ENCODE peak calls at places on chromosomes 7 and 10, in eight cellular contexts. Y is ovary; E is CD8-positive, alpha-beta memory T cell; N is heart right ventricle; H is CD8-positive, alpha-beta T cell; X is A549; P is SJSA1; C is heart left ventricle. K is an unnamed sample.

GRCh38 chr10:113680172-113681111 is 730 bp downstream of the CASP7 start:
- DNase-seq in Y (peak), E (peak), N (peak), H (peak), X (peak), P (peak), C (peak), K (no peak)

GRCh38 chr10:60718891-60719290 is 59.4 kb upstream of the CDK1 start:
- DNase-seq in Y (no peak), E (no peak), N (no peak), H (no peak), X (no peak), P (no peak), C (no peak), K (no peak)

GRCh38 chr7:90180011-90180585 is 25.8 kb downstream of the STEAP1 start:
- DNase-seq in Y (no peak), E (no peak), N (no peak), H (no peak), X (peak), P (no peak), C (no peak), K (no peak)

GRCh38 chr10:68194290-68194689 is 37.6 kb downstream of the ATOH7 start:
- DNase-seq in Y (no peak), E (no peak), N (no peak), H (no peak), X (no peak), P (no peak), C (no peak), K (no peak)

GRCh38 chr7:120550494-120551048 is 277.6 kb downstream of the KCND2 start:
- DNase-seq in Y (no peak), E (no peak), N (no peak), H (no peak), X (no peak), P (no peak), C (no peak), K (no peak)

GRCh38 chr7:22885824-22886255 is 63.2 kb upstream of the TOMM7 start:
- DNase-seq in Y (no peak), E (peak), N (no peak), H (peak), X (no peak), P (no peak), C (no peak), K (peak)

GRCh38 chr10:100802607-100803006 is 57.2 kb downstream of the PAX2 start:
- DNase-seq in Y (no peak), E (peak), N (no peak), H (no peak), X (no peak), P (no peak), C (no peak), K (no peak)

GRCh38 chr7:73828107-73828803 is 2.5 kb upstream of the CLDN4 start:
- DNase-seq in Y (no peak), E (no peak), N (no peak), H (no peak), X (peak), P (no peak), C (peak), K (no peak)

GRCh38 chr10:12333382-12334185 is 15.8 kb upstream of the CAMK1D start:
- DNase-seq in Y (peak), E (no peak), N (peak), H (no peak), X (peak), P (peak), C (peak), K (no peak)

GRCh38 chr7:9091282-9091681 is 657.9 kb downstream of the NXPH1 start:
- DNase-seq in Y (no peak), E (no peak), N (no peak), H (no peak), X (no peak), P (no peak), C (no peak), K (peak)

GRCh38 chr7:44967571-44968446 is 11.0 kb downstream of the MYO1G start:
- DNase-seq in Y (peak), E (peak), N (no peak), H (no peak), X (peak), P (no peak), C (no peak), K (no peak)

GRCh38 chr7:27992755-27993478 is 187.7 kb downstream of the JAZF1 start:
- DNase-seq in Y (no peak), E (no peak), N (no peak), H (no peak), X (no peak), P (no peak), C (no peak), K (no peak)

GRCh38 chr10:74018241-74018640 is 20.3 kb downstream of the VCL start:
- DNase-seq in Y (no peak), E (no peak), N (no peak), H (no peak), X (no peak), P (no peak), C (no peak), K (no peak)

GRCh38 chr7:4470246-4470645 is 211.8 kb upstream of the FOXK1 start:
- DNase-seq in Y (no peak), E (no peak), N (no peak), H (no peak), X (no peak), P (no peak), C (no peak), K (no peak)

GRCh38 chr7:41756783-41757182 is 53.9 kb upstream of the INHBA start:
- DNase-seq in Y (no peak), E (no peak), N (no peak), H (no peak), X (no peak), P (no peak), C (no peak), K (no peak)

GRCh38 chr10:43965033-43965917 is 316.6 kb upstream of the ZNF32 start:
- DNase-seq in Y (no peak), E (no peak), N (peak), H (peak), X (no peak), P (peak), C (no peak), K (no peak)

GRCh38 chr10:20598590-20598989 is 298.5 kb downstream of the NEBL start:
- DNase-seq in Y (peak), E (no peak), N (peak), H (no peak), X (peak), P (peak), C (peak), K (no peak)

GRCh38 chr7:157269341-157270059 is 67.3 kb upstream of the DNAJB6 start:
- DNase-seq in Y (peak), E (no peak), N (no peak), H (no peak), X (no peak), P (no peak), C (no peak), K (peak)

GRCh38 chr10:79335470-79336235 is 11.6 kb upstream of the PPIF start:
- DNase-seq in Y (peak), E (no peak), N (no peak), H (no peak), X (no peak), P (no peak), C (no peak), K (no peak)

GRCh38 chr7:157009778-157010587 is 480 bp downstream of the MNX1 start:
- DNase-seq in Y (no peak), E (no peak), N (no peak), H (no peak), X (no peak), P (no peak), C (no peak), K (no peak)

GRCh38 chr10:72626444-72626754 is 520 bp upstream of the MICU1 start:
- DNase-seq in Y (no peak), E (no peak), N (no peak), H (no peak), X (no peak), P (no peak), C (no peak), K (no peak)

GRCh38 chr10:124007102-124007772 is 86.2 kb downstream of the CHST15 start:
- DNase-seq in Y (no peak), E (no peak), N (no peak), H (no peak), X (no peak), P (no peak), C (no peak), K (no peak)

GRCh38 chr7:17680943-17681351 is 259.3 kb downstream of the SNX13 start:
- DNase-seq in Y (no peak), E (no peak), N (no peak), H (no peak), X (peak), P (no peak), C (no peak), K (no peak)

GRCh38 chr10:109701583-109702215 is 221.6 kb downstream of the XPNPEP1 start:
- DNase-seq in Y (no peak), E (no peak), N (no peak), H (no peak), X (no peak), P (no peak), C (no peak), K (no peak)

GRCh38 chr7:18473119-18473518 is 22.4 kb upstream of the HDAC9 start:
- DNase-seq in Y (no peak), E (no peak), N (no peak), H (no peak), X (no peak), P (no peak), C (no peak), K (no peak)

GRCh38 chr10:130498042-130498441 is 361.9 kb downstream of the GLRX3 start:
- DNase-seq in Y (no peak), E (no peak), N (no peak), H (no peak), X (no peak), P (peak), C (peak), K (no peak)

GRCh38 chr10:68125770-68126169 is 16.5 kb downstream of the MYPN start:
- DNase-seq in Y (no peak), E (no peak), N (no peak), H (no peak), X (peak), P (no peak), C (no peak), K (no peak)

GRCh38 chr10:30857803-30858202 is 173.9 kb downstream of the ZNF438 start:
- DNase-seq in Y (peak), E (no peak), N (peak), H (no peak), X (no peak), P (no peak), C (peak), K (no peak)

GRCh38 chr7:8724080-8724718 is 290.8 kb downstream of the NXPH1 start:
- DNase-seq in Y (no peak), E (no peak), N (no peak), H (no peak), X (peak), P (no peak), C (no peak), K (peak)

GRCh38 chr10:44963772-44964633 is 4.4 kb downstream of the RASSF4 start:
- DNase-seq in Y (no peak), E (no peak), N (peak), H (no peak), X (no peak), P (peak), C (peak), K (no peak)

DNA sequence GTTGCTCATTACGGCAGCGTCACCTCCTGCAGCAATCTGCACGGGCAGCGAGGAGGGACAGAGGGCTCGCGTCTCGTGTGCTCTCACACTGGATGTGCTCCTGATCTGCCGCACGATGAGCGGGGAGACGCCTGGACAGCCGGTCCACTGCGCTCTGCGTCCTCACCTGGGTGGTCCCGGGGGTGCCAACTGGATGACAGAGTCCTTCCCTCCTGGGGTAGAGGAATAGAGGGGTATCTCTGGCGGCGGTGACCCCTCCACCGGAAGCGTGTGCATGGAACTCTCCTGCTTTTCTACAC is 3.4 kb downstream of the FAM20C start:
- DNase-seq in Y (no peak), E (no peak), N (peak), H (no peak), X (no peak), P (no peak), C (no peak), K (no peak)
- H3K4me3 ChIP-seq in Y (no peak), E (no peak), N (no peak), H (no peak), X (no peak), P (no peak), C (no peak), K (no peak)

DNA sequence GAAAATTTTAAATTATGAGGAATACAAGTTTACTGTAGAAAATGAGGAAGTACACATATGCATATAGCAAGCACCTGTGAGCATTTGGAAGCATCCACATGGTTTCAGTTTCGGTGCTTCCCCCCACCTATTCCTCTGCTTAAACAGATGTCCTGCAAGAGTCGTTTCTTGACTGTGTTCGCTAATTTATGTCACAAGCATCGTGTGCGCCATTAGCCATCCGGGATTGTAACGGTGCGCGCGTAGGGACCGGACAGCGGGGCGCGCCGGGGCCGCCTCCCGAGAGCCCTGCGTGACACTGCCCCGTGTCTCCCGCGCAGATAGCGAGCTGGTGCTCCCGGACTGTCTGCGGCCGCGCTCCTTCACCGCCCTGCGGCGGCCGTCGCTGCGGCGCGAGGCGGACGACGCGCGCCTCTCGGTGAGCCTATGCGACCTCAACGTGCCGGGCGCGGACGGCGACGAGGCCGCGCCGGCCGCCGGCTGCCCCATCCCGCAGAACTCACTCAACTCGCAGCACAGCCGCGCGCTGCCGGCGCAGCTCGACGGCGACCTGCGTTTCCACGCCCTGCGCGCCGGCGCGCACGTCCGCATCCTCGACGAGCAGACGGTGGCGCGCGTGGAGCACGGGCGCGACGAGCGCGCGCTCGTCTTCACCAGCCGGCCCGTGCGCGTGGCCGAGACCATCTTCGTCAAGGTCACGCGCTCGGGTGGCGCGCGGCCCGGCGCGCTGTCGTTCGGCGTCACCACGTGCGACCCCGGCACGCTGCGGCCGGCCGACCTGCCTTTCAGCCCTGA is 90.9 kb downstream of the NEURL1 start:
- DNase-seq in Y (peak), E (peak), N (peak), H (peak), X (no peak), P (no peak), C (peak), K (peak)
- H3K4me3 ChIP-seq in Y (peak), E (peak), N (peak), H (peak), X (no peak), P (no peak), C (peak), K (peak)

GRCh38 chr10:9828110-9828509 is 1189.6 kb upstream of the CELF2 start:
- DNase-seq in Y (no peak), E (no peak), N (no peak), H (no peak), X (no peak), P (no peak), C (no peak), K (no peak)
- H3K4me3 ChIP-seq in Y (no peak), E (no peak), N (no peak), H (no peak), X (no peak), P (no peak), C (no peak), K (no peak)

GRCh38 chr10:93601774-93602162 is 733 bp upstream of the RBP4 start:
- DNase-seq in Y (no peak), E (no peak), N (no peak), H (no peak), X (no peak), P (no peak), C (no peak), K (no peak)
- H3K4me3 ChIP-seq in Y (no peak), E (no peak), N (no peak), H (no peak), X (peak), P (peak), C (no peak), K (no peak)

DNA sequence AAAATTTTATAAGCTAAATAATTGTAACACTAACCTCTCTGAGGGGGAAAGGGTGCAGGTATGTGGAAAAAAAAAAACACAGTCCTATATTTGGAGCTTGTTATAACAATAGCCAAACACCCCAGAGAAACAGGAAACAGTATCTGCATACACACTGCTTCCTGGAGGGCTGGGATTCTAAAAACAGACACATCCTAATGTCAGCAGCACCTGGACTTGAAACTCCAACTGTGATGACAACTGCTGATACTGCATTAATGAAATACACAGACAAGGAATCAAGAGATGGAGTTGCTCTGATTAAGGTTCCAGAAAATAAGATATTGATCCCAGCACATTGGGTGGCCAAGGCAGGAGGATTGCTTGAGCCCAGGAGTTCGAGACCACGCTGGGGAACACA is 9.3 kb downstream of the DAGLB start:
- DNase-seq in Y (no peak), E (no peak), N (no peak), H (no peak), X (no peak), P (no peak), C (no peak), K (peak)
- H3K4me3 ChIP-seq in Y (no peak), E (no peak), N (no peak), H (no peak), X (no peak), P (no peak), C (no peak), K (no peak)

DNA sequence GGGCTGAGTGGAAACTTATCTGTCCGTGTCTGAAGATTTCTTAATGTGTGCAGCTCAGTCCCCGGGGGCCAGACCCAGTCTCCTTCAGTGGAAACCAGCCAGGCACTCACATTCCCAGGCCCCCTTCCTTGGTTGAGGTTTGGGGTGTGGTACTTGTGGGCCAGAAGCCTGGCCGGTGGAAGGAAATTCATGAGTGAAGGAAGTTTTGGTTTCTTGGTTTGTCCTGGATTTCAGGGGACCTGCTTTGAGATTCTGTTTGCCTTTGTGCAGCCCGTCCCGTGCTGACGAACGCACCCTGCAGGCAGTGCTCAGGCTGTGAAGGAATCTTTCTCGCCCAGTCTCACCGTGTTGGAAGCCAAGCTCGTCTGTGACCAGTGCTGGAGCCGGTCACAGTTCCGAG is 2.9 kb downstream of the INPP5A start:
- DNase-seq in Y (peak), E (peak), N (no peak), H (no peak), X (no peak), P (no peak), C (peak), K (no peak)
- H3K4me3 ChIP-seq in Y (no peak), E (peak), N (peak), H (peak), X (no peak), P (no peak), C (peak), K (no peak)

GRCh38 chr10:119368581-119368980 is 161.2 kb downstream of the GRK5 start:
- DNase-seq in Y (no peak), E (no peak), N (no peak), H (no peak), X (no peak), P (no peak), C (no peak), K (no peak)

GRCh38 chr10:119370972-119371703 is 163.8 kb downstream of the GRK5 start:
- DNase-seq in Y (peak), E (no peak), N (peak), H (no peak), X (no peak), P (peak), C (peak), K (no peak)

GRCh38 chr10:119370046-119370770 is 162.8 kb downstream of the GRK5 start:
- DNase-seq in Y (peak), E (no peak), N (no peak), H (no peak), X (no peak), P (peak), C (no peak), K (no peak)

GRCh38 chr10:119367841-119368549 is 160.6 kb downstream of the GRK5 start:
- DNase-seq in Y (no peak), E (no peak), N (no peak), H (no peak), X (no peak), P (no peak), C (no peak), K (no peak)

DNA sequence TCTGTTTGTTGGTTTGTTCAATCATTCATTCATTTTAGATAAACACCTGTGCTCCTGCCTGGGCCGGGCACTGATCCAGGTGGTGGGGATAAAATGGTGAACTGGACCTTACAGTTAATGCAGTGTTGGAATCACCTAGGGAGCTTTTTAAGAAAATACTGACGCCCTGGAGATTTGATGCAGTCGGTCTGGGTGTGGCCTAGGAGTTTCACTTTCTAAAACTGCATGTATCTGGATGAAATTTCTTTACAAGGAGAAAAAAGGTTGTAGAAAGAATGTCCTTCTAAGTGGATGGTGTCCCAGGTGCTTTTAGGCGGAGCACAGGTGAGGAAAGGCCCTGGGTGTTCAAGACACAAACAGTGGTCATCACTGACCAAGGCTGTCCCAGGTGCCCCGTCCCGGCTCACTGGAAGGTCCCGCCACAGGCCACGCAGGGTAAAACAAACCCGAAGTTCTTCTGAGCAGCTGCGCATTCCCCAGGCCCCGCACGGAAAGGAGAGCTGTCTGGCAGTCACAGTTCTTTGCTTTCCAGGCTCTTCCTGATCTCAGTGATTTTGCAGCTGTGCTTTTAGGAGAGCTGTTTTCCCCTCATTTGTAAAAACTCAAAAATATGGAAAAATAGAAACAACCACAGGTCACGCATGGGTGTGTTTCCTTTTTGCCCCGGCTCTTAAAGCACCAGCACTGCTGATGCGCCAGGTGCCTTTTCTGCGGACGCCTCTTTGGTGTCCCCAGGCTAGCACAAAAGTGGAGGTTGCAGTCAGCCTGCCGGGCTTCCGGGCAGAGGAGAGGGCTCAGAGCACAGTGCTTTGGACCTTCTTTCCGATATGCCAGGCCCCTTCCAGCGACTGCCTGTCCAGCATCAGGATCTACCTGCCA is 161.9 kb downstream of the GRK5 start:
- DNase-seq in Y (peak), E (no peak), N (no peak), H (no peak), X (no peak), P (no peak), C (no peak), K (no peak)
- H3K4me3 ChIP-seq in Y (no peak), E (no peak), N (peak), H (no peak), X (no peak), P (no peak), C (peak), K (no peak)